ENCODE peak calls at places on chromosomes 4 and X, in six cellular contexts. H, K, X, Q, F and A are unnamed samples.

GRCh38 chr4:153571006-153571545 is 104.9 kb downstream of the TMEM131L start:
- DNase-seq in H (no peak), K (no peak), X (no peak), Q (no peak), F (no peak), A (no peak)

GRCh38 chr4:176927664-176928063 is 134.9 kb upstream of the VEGFC start:
- DNase-seq in H (no peak), K (no peak), X (no peak), Q (no peak), F (no peak), A (no peak)

GRCh38 chrX:150507251-150507856 is 61.1 kb upstream of the MTM1 start:
- DNase-seq in H (no peak), K (no peak), X (no peak), Q (no peak), F (peak; percentile 51), A (no peak)

GRCh38 chr4:13159041-13159620 is 325.0 kb downstream of the RAB28 start:
- DNase-seq in H (no peak), K (no peak), X (no peak), Q (peak; percentile 28), F (no peak), A (no peak)

GRCh38 chrX:65581661-65582339 is 47.2 kb upstream of the LAS1L start:
- DNase-seq in H (no peak), K (peak; percentile 33), X (peak; percentile 80), Q (peak; percentile 26), F (peak; percentile 58), A (no peak)

GRCh38 chr4:125359960-125360628 is 45.3 kb downstream of the FAT4 start:
- DNase-seq in H (no peak), K (no peak), X (no peak), Q (no peak), F (no peak), A (no peak)

GRCh38 chrX:49111846-49112245 is 11.7 kb downstream of the GPKOW start:
- DNase-seq in H (no peak), K (no peak), X (no peak), Q (no peak), F (no peak), A (no peak)

GRCh38 chrX:134431894-134432293 is 28.1 kb upstream of the HPRT1 start:
- DNase-seq in H (no peak), K (no peak), X (no peak), Q (no peak), F (no peak), A (no peak)

GRCh38 chrX:109843963-109844751 is 111.1 kb upstream of the ACSL4 start:
- DNase-seq in H (no peak), K (no peak), X (no peak), Q (no peak), F (no peak), A (no peak)

GRCh38 chrX:49249071-49249470 is 13.8 kb downstream of the CCDC22 start:
- DNase-seq in H (no peak), K (no peak), X (no peak), Q (no peak), F (no peak), A (no peak)

GRCh38 chr4:2074588-2074987 is 15.5 kb downstream of the NAT8L start:
- DNase-seq in H (no peak), K (no peak), X (no peak), Q (no peak), F (no peak), A (no peak)

GRCh38 chr4:1541449-1542225 is 135.4 kb upstream of the NKX1-1 start:
- DNase-seq in H (no peak), K (no peak), X (peak; percentile 22), Q (no peak), F (no peak), A (no peak)

GRCh38 chr4:1868293-1868692 is 2.9 kb upstream of the NSD2 start:
- DNase-seq in H (no peak), K (no peak), X (no peak), Q (peak; percentile 84), F (no peak), A (no peak)

GRCh38 chr4:176156656-176157055 is 38.7 kb downstream of the SPATA4 start:
- DNase-seq in H (no peak), K (no peak), X (no peak), Q (no peak), F (no peak), A (no peak)

GRCh38 chr4:26263165-26263564 is 57.6 kb upstream of the RBPJ start:
- DNase-seq in H (no peak), K (no peak), X (peak; percentile 76), Q (no peak), F (no peak), A (no peak)

GRCh38 chr4:33369366-33369899 is 2649.3 kb downstream of the PCDH7 start:
- DNase-seq in H (no peak), K (no peak), X (no peak), Q (no peak), F (no peak), A (no peak)

GRCh38 chr4:105196523-105197145 is 50.0 kb downstream of the TET2 start:
- DNase-seq in H (peak; percentile 35), K (no peak), X (peak; percentile 18), Q (no peak), F (no peak), A (no peak)

GRCh38 chrX:149487292-149487691 is 17.8 kb downstream of the IDS start:
- DNase-seq in H (no peak), K (no peak), X (no peak), Q (no peak), F (no peak), A (no peak)

GRCh38 chrX:121000589-121000988 is 15.0 kb upstream of the CT47A1 start:
- DNase-seq in H (peak; percentile 5), K (no peak), X (peak; percentile 46), Q (peak; percentile 30), F (no peak), A (no peak)

GRCh38 chr4:152488246-152488645 is 47.6 kb downstream of the FBXW7 start:
- DNase-seq in H (no peak), K (no peak), X (no peak), Q (no peak), F (no peak), A (no peak)

GRCh38 chr4:99947190-99947578 is 766 bp upstream of the DNAJB14 start:
- DNase-seq in H (no peak), K (no peak), X (no peak), Q (no peak), F (no peak), A (no peak)

DNA sequence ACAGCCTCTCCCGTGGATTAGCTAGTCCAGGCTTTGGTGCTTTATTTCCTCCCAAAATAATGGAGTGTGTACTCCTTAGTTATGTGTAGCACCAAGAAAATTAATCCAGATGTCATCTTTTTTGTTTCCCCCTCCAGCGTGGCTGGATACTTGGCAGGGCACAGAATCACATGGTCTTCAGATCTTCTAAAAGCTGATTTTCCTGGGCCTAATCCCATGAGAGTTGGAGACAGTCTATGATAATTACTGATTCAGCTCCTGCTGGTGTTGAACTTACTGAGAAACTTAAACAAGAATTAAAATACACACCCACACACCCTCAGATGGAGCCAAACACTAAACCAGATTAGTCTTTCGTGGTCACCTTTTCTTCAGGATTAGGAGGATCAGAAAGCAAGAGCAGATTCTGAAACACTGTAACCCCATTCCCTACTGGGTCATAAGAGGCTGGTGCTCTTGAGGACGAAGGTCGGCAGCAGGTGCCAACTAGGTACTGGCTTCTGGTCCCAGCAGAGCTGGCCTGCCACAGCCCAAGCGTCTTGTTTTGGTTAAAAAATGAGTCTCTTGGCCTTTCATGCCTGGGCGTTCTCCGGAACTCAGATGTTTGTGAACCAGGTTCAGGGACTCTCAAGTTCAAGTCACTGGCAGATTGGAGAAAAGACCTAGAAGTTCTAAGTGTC is 23.3 kb upstream of the NAP1L5 start:
- DNase-seq in H (no peak), K (no peak), X (no peak), Q (no peak), F (no peak), A (no peak)
- TF ChIP-seq POLR2A in H (no peak), K (no peak), X (no peak), Q (no peak), F (no peak), A (no peak)

GRCh38 chr4:4488405-4489404 is 53.1 kb downstream of the STX18 start:
- DNase-seq in H (peak; percentile 63), K (peak; percentile 25), X (peak; percentile 82), Q (peak; percentile 64), F (peak; percentile 74), A (peak; percentile 30)
- TF ChIP-seq TAF1 in H (no peak), K (no peak), X (no peak), Q (no peak), F (no peak), A (no peak)

GRCh38 chrX:136211766-136212556 is 39.2 kb downstream of the MAP7D3 start:
- DNase-seq in H (no peak), K (no peak), X (no peak), Q (no peak), F (no peak), A (no peak)
- TF ChIP-seq POLR2AphosphoS5 in H (no peak), K (no peak), X (no peak), Q (no peak), F (no peak), A (no peak)

GRCh38 chrX:136880452-136881013 is at the start of gene RBMX:
- DNase-seq in H (peak; percentile 83), K (peak; percentile 67), X (peak; percentile 96), Q (peak; percentile 84), F (peak; percentile 86), A (peak; percentile 54)
- TF ChIP-seq POLR2A in H (peak; percentile 100), K (peak; percentile 99), X (peak; percentile 100), Q (peak; percentile 99), F (peak; percentile 99), A (peak; percentile 99)

DNA sequence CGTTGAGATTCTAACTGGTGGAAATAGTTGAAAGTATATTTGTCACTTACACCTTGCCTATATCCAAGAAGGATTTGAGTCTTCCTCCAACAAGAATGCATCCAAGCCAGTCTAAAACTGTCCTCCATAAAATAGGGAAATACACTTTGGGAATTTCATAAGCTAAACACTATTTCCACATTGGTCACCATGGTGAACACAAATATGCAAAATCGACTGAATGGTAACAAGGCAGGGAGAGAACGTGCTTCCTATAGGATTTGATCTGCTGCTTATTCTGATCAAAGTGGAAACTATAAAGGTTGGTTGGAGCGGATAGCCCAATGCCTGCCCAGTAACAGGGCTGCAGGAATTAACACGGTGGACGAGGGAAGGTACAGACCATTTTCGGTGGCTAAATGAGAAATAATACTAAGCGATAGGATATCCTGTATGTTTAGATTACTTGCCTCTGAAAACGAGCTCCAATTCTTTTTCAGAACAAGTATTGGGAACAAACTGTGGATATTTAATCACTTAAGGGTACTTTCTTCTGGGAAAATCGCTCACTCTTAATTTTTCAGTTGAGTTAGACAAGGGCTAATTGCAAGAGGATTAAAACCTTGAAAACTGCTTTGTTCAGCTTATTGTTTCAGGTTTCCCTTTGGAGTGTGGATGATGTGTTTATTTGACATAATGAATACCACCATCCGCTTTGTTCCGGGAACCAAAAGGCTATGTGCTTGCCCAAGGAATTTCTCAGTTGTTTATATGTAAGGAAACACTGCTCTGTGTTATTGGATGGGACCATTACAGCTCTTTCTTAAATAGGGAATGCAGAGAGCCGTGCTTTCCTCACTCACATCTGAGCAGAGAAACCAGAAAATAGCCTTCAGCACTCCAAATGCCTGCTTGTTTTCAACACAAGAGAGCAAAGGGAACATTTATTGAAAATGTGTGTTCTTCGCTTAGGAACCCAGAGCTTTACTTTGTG is 194.4 kb downstream of the CBR4 start:
- DNase-seq in H (no peak), K (no peak), X (no peak), Q (no peak), F (no peak), A (no peak)
- TF ChIP-seq TAF1 in H (no peak), K (no peak), X (no peak), Q (no peak), F (no peak), A (no peak)